ENCODE peak calls at places on chromosomes 13 and 19, in seven cellular contexts. D is stomach, L is A549, U is IMR-90, K is adrenal gland, Z is prostate gland, C is transverse colon. J is an unnamed sample. For H3K9me3, the result is how much of the 10 kb centered on the place peaks cover.

GRCh38 chr13:101465877-101466276 is 13.4 kb downstream of the ITGBL1 start:
- DNase-seq in D (no peak), L (no peak), U (peak), K (no peak), Z (no peak), C (no peak), J (no peak)

GRCh38 chr13:31322702-31323101 is 122.9 kb downstream of the B3GLCT start:
- DNase-seq in D (no peak), L (no peak), U (no peak), K (no peak), Z (no peak), C (no peak), J (no peak)

GRCh38 chr13:108269601-108270328 is at the start of gene TNFSF13B:
- DNase-seq in D (peak), L (peak), U (peak), K (peak), Z (no peak), C (peak), J (peak)

GRCh38 chr13:79442221-79442620 is 36.2 kb upstream of the RBM26 start:
- DNase-seq in D (no peak), L (no peak), U (no peak), K (no peak), Z (no peak), C (no peak), J (no peak)

GRCh38 chr13:42064966-42065365 is 16.5 kb downstream of the DGKH start:
- DNase-seq in D (no peak), L (no peak), U (no peak), K (no peak), Z (no peak), C (no peak), J (no peak)

GRCh38 chr19:3368441-3368795 is 2.0 kb downstream of the NFIC start:
- DNase-seq in D (no peak), L (no peak), U (no peak), K (no peak), Z (no peak), C (no peak), J (peak)

GRCh38 chr19:43724896-43725295 is 9.0 kb downstream of the IRGC start:
- DNase-seq in D (no peak), L (no peak), U (no peak), K (no peak), Z (no peak), C (no peak), J (no peak)

GRCh38 chr19:34173145-34173956 is 1.0 kb downstream of the LSM14A start:
- DNase-seq in D (peak), L (peak), U (peak), K (peak), Z (peak), C (peak), J (peak)

GRCh38 chr13:31518666-31519065 is 220.7 kb upstream of the RXFP2 start:
- DNase-seq in D (no peak), L (no peak), U (no peak), K (peak), Z (no peak), C (no peak), J (no peak)

GRCh38 chr19:4503224-4504170 is 14.8 kb downstream of the PLIN4 start:
- DNase-seq in D (no peak), L (no peak), U (no peak), K (no peak), Z (no peak), C (no peak), J (no peak)

GRCh38 chr13:113845055-113845454 is 18.8 kb downstream of the GAS6 start:
- DNase-seq in D (no peak), L (no peak), U (no peak), K (no peak), Z (no peak), C (peak), J (peak)

GRCh38 chr19:32489971-32490370 is 84.4 kb downstream of the DPY19L3 start:
- DNase-seq in D (no peak), L (no peak), U (peak), K (no peak), Z (no peak), C (no peak), J (no peak)

GRCh38 chr13:103236213-103236612 is 170.0 kb upstream of the SLC10A2 start:
- DNase-seq in D (no peak), L (no peak), U (no peak), K (no peak), Z (no peak), C (no peak), J (no peak)
- H3K4me3 ChIP-seq in D (no peak), L (no peak), U (no peak), K (no peak), Z (no peak), C (no peak), J (no peak)

DNA sequence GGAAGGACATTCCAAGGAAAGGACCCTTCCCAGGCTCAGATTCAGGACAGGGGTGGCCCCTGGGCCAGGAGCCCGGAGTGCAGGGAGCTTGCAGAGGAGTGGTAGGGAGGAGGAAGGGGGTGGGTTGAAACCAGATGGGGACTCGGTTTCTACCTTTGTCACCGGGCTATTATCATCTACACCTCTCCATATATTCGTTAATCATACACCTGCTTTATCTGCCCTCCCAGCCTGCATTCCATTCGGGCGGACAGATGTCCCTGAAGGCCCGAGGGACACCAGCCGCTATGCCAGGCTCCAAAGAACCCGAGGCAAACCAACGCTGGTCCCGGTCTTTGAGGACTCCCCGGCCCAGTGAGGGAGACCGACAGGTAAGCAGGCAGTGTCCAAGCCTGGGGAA is 15.5 kb upstream of the MYH14 start:
- DNase-seq in D (no peak), L (no peak), U (no peak), K (no peak), Z (no peak), C (peak), J (no peak)
- TF ChIP-seq POLR2A in D (no peak), L (no peak), U (no peak), K (no peak), Z (no peak), C (peak), J (no peak)

GRCh38 chr19:12260861-12261260 is 33.8 kb downstream of the ZNF44 start:
- DNase-seq in D (no peak), L (no peak), U (no peak), K (no peak), Z (no peak), C (no peak), J (no peak)

GRCh38 chr19:12260236-12260635 is 34.4 kb downstream of the ZNF44 start:
- DNase-seq in D (no peak), L (no peak), U (no peak), K (no peak), Z (no peak), C (no peak), J (no peak)

GRCh38 chr19:12261554-12261953 is 33.1 kb downstream of the ZNF44 start:
- DNase-seq in D (no peak), L (no peak), U (no peak), K (no peak), Z (no peak), C (no peak), J (no peak)

GRCh38 chr19:12270854-12271253 is 23.8 kb downstream of the ZNF44 start:
- DNase-seq in D (no peak), L (no peak), U (no peak), K (no peak), Z (no peak), C (no peak), J (no peak)

GRCh38 chr19:12265921-12266704 is 28.6 kb downstream of the ZNF44 start:
- DNase-seq in D (no peak), L (no peak), U (no peak), K (no peak), Z (no peak), C (no peak), J (no peak)
- H3K9me3 ChIP-seq in D (under half), L (under half), U (half or more), K (under half), Z (under half), C (half or more), J (under half)

GRCh38 chr19:44810555-44811447 is 1.9 kb downstream of the BCAM start:
- DNase-seq in D (no peak), L (no peak), U (no peak), K (no peak), Z (no peak), C (no peak), J (no peak)
- H3K4me3 ChIP-seq in D (no peak), L (no peak), U (no peak), K (no peak), Z (peak), C (no peak), J (no peak)

DNA sequence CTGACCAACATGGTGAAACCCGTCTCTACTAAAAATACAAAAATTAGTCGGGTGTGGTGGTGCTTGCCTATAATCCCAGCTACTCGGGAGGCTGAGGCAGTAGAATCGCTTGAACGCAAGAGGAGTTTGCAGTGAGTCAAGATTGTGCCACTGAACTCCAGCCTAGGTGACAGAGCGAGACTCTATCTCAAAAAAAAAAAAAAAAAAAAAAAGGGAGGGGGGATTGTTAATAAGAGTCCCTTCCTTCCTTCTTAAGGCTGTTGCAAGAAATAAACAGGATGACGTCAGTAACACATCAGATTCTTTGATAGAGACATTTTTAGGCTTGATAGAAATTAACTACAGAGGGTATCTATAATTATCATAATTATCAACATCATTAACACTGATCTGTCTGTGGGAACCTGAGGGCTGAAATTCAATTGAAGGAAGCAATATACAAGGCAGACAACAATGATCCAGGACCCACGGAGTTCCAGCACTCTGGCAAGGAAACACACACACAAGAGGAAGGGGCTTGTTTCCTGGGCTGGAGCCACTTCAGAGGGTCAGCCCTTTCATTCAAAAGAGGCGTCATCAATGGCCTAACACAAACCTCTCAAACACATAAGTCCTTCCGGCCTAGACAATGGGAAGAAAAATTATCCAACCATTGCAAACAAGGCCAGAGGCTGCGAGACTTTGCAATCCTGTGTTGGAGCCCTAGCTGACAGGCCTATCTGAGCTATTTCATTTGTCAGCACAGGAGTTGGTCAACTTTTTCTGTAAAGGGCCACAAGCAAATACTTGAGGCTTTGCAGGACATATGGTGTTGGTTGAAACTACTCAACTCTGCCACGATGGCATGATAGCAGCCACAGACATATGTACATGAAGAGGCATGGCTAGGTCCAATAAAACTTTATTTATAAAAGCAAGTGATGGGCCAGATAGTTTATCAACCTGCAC is 105.3 kb downstream of the INSR start:
- DNase-seq in D (no peak), L (no peak), U (no peak), K (peak), Z (no peak), C (no peak), J (no peak)
- TF ChIP-seq POLR2A in D (no peak), L (no peak), U (no peak), K (no peak), Z (no peak), C (no peak), J (no peak)